ENCODE peak calls at places on chromosomes 7 and 10, in nine cellular contexts. N, T, Q, D, B, S, A, G and Y are unnamed samples.

GRCh38 chr10:93701903-93702277 is 502 bp downstream of the FRA10AC1 start:
- DNase-seq in S (no peak), T (peak; percentile 32), A (peak; percentile 16), D (no peak), B (no peak), Q (peak; percentile 40), G (no peak), N (peak; percentile 32), Y (no peak)

GRCh38 chr7:3673524-3673923 is 372.5 kb downstream of the SDK1 start:
- DNase-seq in B (no peak), Q (peak; percentile 69), N (no peak), G (peak; percentile 24), A (peak; percentile 69), S (peak; percentile 41), T (no peak), D (peak; percentile 75), Y (no peak)

GRCh38 chr7:155733582-155734444 is 78.5 kb downstream of the SHH start:
- DNase-seq in D (no peak), N (no peak), S (no peak), A (no peak), T (no peak), G (no peak), Q (no peak), B (no peak), Y (no peak)

GRCh38 chr10:124303662-124304418 is 114.9 kb downstream of the OAT start:
- DNase-seq in D (no peak), G (no peak), A (no peak), Q (no peak), N (no peak), B (no peak), S (no peak), T (no peak), Y (no peak)

GRCh38 chr10:79042639-79043411 is 25.9 kb upstream of the ZMIZ1 start:
- DNase-seq in Q (no peak), T (no peak), D (no peak), B (no peak), G (no peak), S (no peak), A (no peak), N (no peak), Y (no peak)

GRCh38 chr7:103573479-103574058 is 127.6 kb upstream of the SLC26A5 start:
- DNase-seq in T (peak; percentile 14), Q (peak; percentile 32), B (no peak), D (no peak), A (no peak), G (no peak), S (no peak), N (peak; percentile 17), Y (no peak)

GRCh38 chr7:130850960-130851359 is 117.0 kb upstream of the KLF14 start:
- DNase-seq in N (no peak), S (no peak), B (no peak), G (no peak), T (no peak), A (no peak), Q (no peak), D (no peak), Y (no peak)

GRCh38 chr7:603152-603941 is 83.7 kb upstream of the PDGFA start:
- DNase-seq in D (no peak), N (no peak), B (no peak), Q (no peak), T (no peak), G (no peak), S (no peak), A (no peak), Y (no peak)

GRCh38 chr7:39891879-39892278 is 58.2 kb upstream of the CDK13 start:
- DNase-seq in A (no peak), Q (no peak), T (no peak), B (no peak), G (no peak), N (no peak), D (no peak), S (no peak), Y (no peak)

GRCh38 chr7:128948312-128948973 is 10.7 kb downstream of the IRF5 start:
- DNase-seq in A (no peak), G (no peak), N (no peak), Q (no peak), S (no peak), D (no peak), T (no peak), B (no peak), Y (no peak)

GRCh38 chr10:102408728-102409603 is 9.6 kb downstream of the PSD start:
- DNase-seq in N (peak; percentile 85), Q (peak; percentile 77), T (peak; percentile 81), S (peak; percentile 57), G (no peak), B (no peak), D (no peak), A (no peak), Y (no peak)

GRCh38 chr10:24382979-24383663 is 174.2 kb downstream of the KIAA1217 start:
- DNase-seq in A (no peak), B (no peak), Q (no peak), D (peak; percentile 9), S (no peak), G (no peak), T (peak; percentile 63), N (peak; percentile 57), Y (peak; percentile 30)

GRCh38 chr10:113856563-113856962 is 2.1 kb downstream of the NHLRC2 start:
- DNase-seq in N (no peak), G (no peak), D (no peak), Q (no peak), B (no peak), A (no peak), S (no peak), T (no peak), Y (no peak)

GRCh38 chr7:149075286-149075685 is 15.2 kb downstream of the ZNF786 start:
- DNase-seq in Q (no peak), N (no peak), S (no peak), A (no peak), B (no peak), D (no peak), G (no peak), T (no peak), Y (no peak)

GRCh38 chr7:22726849-22727792 is at the start of gene IL6:
- DNase-seq in S (no peak), A (peak; percentile 65), G (peak; percentile 84), T (no peak), D (peak; percentile 19), B (no peak), N (no peak), Q (peak; percentile 83), Y (no peak)

GRCh38 chr10:14605231-14605925 is 169.3 kb downstream of the FAM107B start:
- DNase-seq in T (peak; percentile 73), A (no peak), D (no peak), Q (no peak), N (peak; percentile 74), G (no peak), B (no peak), S (no peak), Y (no peak)

GRCh38 chr7:11212080-11212711 is 238.5 kb downstream of the PHF14 start:
- DNase-seq in T (peak; percentile 49), Q (peak; percentile 80), D (peak; percentile 49), B (no peak), N (peak; percentile 49), S (peak; percentile 11), G (no peak), A (peak; percentile 50), Y (peak; percentile 25)

GRCh38 chr7:100895956-100896742 is 461 bp upstream of the ACHE start:
- DNase-seq in B (no peak), G (peak; percentile 21), T (peak; percentile 81), A (no peak), Q (peak; percentile 39), S (no peak), N (peak; percentile 73), D (no peak), Y (no peak)

DNA sequence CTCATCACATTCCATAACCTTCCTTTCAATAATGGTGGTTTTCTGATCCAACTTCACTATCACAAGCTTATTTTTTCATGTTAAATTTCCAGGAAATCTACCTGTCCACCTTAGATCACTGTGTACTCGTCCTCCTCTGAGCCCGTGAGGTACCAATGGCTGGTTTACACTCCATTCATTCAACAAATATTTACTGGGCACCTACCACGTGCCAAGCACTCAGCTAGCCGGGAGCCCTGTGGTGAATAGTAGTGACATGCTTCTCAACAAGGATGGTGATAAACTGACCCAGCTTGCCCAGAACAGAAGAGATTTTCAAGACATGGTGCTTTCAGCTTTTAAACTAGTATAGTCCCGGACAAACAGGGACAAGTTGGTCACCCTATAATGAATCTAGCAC is 98.2 kb downstream of the FAM204A start:
- DNase-seq in S (no peak), N (no peak), Q (no peak), G (no peak), A (no peak), T (no peak), D (no peak), B (no peak), Y (no peak)
- TF ChIP-seq CTCF in S (no peak), N (no peak), Q (no peak), G (no peak), A (no peak), T (no peak), D (no peak), B (no peak), Y (no peak)

DNA sequence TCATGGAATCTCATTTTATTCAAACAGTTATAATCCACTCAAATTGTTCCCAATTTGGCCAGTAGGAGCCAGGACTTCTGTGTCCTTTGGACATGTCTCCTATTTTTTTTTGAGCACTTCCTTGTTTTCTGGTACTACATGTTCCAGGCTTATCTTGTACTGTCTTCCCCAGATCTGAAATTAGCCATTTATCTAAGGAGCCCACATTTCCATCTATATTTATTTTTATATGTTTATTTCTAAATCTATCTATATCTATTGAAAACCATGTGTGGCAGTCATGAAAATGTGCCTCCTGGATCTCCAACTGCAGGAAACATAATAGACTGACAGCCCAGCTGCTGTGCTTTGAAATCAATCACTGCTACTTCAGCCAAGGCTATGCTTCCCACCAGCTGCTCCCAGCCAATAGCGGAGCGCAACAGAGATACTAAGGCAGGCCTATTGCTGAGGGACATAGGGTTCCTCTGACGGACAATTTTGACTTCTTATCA is 147.1 kb downstream of the LRRC4 start:
- DNase-seq in Q (no peak), G (peak; percentile 24), A (peak; percentile 35), N (no peak), D (no peak), T (no peak), B (no peak), S (no peak), Y (no peak)
- TF ChIP-seq CTCF in Q (peak; percentile 10), G (peak; percentile 43), A (peak; percentile 43), N (no peak), D (no peak), T (no peak), B (no peak), S (no peak), Y (peak; percentile 9)

GRCh38 chr10:98852686-98853085 is 383.0 kb downstream of the HPSE2 start:
- DNase-seq in G (no peak), B (no peak), D (no peak), N (no peak), Q (no peak), A (no peak), S (no peak), T (no peak), Y (no peak)
- TF ChIP-seq CTCF in G (no peak), B (no peak), D (peak; percentile 53), N (no peak), Q (no peak), A (no peak), S (no peak), T (no peak), Y (peak; percentile 43)

DNA sequence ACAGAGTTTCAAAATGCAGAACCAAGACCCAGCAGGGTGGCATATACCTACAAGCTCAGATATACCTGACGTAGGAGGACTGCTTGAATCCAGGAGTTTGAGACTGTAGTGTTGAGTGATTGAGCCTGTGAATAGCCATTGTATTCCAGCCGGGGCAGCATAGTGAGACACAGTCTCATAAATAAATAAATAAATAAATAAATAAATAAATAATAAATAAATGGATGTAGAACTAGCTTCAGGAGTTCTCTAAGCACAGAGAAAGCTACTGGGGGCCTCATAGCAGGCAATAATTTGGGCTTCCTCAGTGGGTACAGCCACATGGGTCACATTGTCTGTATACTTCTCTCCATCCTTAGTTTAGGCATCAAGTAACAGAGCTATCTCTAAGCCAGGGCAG is 906.8 kb downstream of the LRMDA start:
- DNase-seq in D (no peak), Q (no peak), G (no peak), T (no peak), A (no peak), S (no peak), B (no peak), N (no peak), Y (no peak)
- TF ChIP-seq CTCF in D (no peak), Q (no peak), G (no peak), T (no peak), A (no peak), S (no peak), B (no peak), N (no peak), Y (no peak)